ENCODE peak calls at places on chromosomes 11 and 22, in nine cellular contexts. J, I, X, M, C, Y, D, B and A are unnamed samples.

GRCh38 chr11:17600316-17601205 is 53.5 kb downstream of the OTOG start:
- DNase-seq in J (peak), I (no peak), X (no peak), M (no peak), C (no peak), Y (peak), D (peak), B (no peak), A (no peak)

GRCh38 chr11:72972541-72973128 is 158.4 kb downstream of the ATG16L2 start:
- DNase-seq in J (no peak), I (no peak), X (peak), M (peak), C (no peak), Y (no peak), D (no peak), B (no peak), A (no peak)

GRCh38 chr22:20868225-20868944 is 9.6 kb downstream of the SNAP29 start:
- DNase-seq in J (no peak), I (no peak), X (no peak), M (no peak), C (no peak), Y (no peak), D (no peak), B (no peak), A (no peak)

GRCh38 chr22:36068776-36069344 is 40.2 kb upstream of the RBFOX2 start:
- DNase-seq in J (no peak), I (no peak), X (peak), M (no peak), C (no peak), Y (no peak), D (no peak), B (no peak), A (no peak)

GRCh38 chr11:10906521-10906920 is 48.7 kb upstream of the ZBED5 start:
- DNase-seq in J (no peak), I (no peak), X (no peak), M (peak), C (no peak), Y (no peak), D (no peak), B (no peak), A (no peak)

GRCh38 chr11:123173040-123173855 is 21.8 kb downstream of the CLMP start:
- DNase-seq in J (no peak), I (no peak), X (peak), M (peak), C (no peak), Y (no peak), D (no peak), B (no peak), A (no peak)

GRCh38 chr11:26480041-26480440 is 92.0 kb downstream of the MUC15 start:
- DNase-seq in J (no peak), I (no peak), X (no peak), M (no peak), C (no peak), Y (no peak), D (no peak), B (no peak), A (no peak)

GRCh38 chr11:128916037-128916572 is 24.9 kb downstream of the KCNJ5 start:
- DNase-seq in J (no peak), I (no peak), X (no peak), M (no peak), C (peak), Y (no peak), D (no peak), B (no peak), A (no peak)

GRCh38 chr11:126890561-126890960 is 110.0 kb downstream of the KIRREL3 start:
- DNase-seq in J (no peak), I (no peak), X (no peak), M (no peak), C (no peak), Y (no peak), D (no peak), B (no peak), A (no peak)

GRCh38 chr22:30885591-30885990 is 83.0 kb downstream of the MORC2 start:
- DNase-seq in J (no peak), I (no peak), X (no peak), M (no peak), C (peak), Y (peak), D (no peak), B (no peak), A (no peak)

GRCh38 chr11:126268708-126269579 is at the start of the genes FOXRED1 and SRPRA:
- DNase-seq in J (peak), I (peak), X (peak), M (peak), C (peak), Y (peak), D (peak), B (peak), A (peak)

GRCh38 chr22:30681840-30682239 is 12.8 kb upstream of the OSBP2 start:
- DNase-seq in J (no peak), I (no peak), X (no peak), M (no peak), C (no peak), Y (no peak), D (no peak), B (no peak), A (no peak)

GRCh38 chr11:6539748-6540268 is 42.7 kb downstream of the DNHD1 start:
- DNase-seq in J (no peak), I (no peak), X (no peak), M (no peak), C (no peak), Y (no peak), D (no peak), B (no peak), A (no peak)
- TF ChIP-seq CTCF in J (no peak), I (no peak), X (no peak), M (no peak), C (no peak), Y (no peak), D (no peak), B (no peak), A (no peak)

GRCh38 chr11:108790501-108791299 is 125.8 kb downstream of the DDX10 start:
- DNase-seq in J (no peak), I (no peak), X (no peak), M (no peak), C (no peak), Y (no peak), D (no peak), B (no peak), A (no peak)

GRCh38 chr11:108786281-108786990 is 121.6 kb downstream of the DDX10 start:
- DNase-seq in J (no peak), I (no peak), X (peak), M (no peak), C (no peak), Y (no peak), D (no peak), B (no peak), A (no peak)

GRCh38 chr11:108793138-108793537 is 128.3 kb downstream of the DDX10 start:
- DNase-seq in J (no peak), I (no peak), X (no peak), M (no peak), C (no peak), Y (no peak), D (no peak), B (no peak), A (no peak)

GRCh38 chr11:108787105-108787504 is 122.2 kb downstream of the DDX10 start:
- DNase-seq in J (no peak), I (no peak), X (no peak), M (no peak), C (no peak), Y (no peak), D (no peak), B (no peak), A (no peak)

DNA sequence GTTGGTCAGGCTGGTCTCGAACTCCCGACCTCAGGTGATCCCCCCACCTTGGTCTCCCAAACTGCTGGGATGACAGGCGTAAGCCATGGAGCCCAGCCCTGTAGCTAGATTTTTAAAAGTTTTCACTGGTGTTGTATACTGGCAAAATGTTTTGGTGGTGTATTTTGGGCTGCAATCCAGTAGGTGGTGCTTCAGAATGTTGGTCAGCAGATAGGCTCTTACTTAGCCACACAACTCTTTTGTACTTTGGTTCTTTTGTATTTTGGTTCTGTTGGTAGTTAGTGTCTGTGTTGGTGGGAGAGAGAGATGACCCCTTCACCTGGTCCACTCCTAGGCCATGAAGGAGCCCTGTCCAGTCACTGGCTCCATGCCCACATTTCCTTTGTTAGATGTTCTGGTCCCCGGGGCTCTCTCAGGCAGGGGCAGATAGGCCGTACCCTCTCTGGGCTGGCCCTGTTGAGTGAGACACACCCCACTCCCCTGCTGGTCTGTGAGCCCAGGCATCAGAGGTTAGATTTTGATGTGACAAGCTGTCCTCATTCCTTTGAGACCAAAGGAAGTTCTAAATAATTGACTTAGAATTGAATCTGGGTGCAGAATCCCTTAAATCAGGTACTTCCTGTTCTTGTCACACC is 123.8 kb downstream of the DDX10 start:
- DNase-seq in J (no peak), I (no peak), X (peak), M (peak), C (no peak), Y (no peak), D (no peak), B (no peak), A (no peak)
- TF ChIP-seq CTCF in J (no peak), I (no peak), X (peak), M (peak), C (no peak), Y (no peak), D (no peak), B (no peak), A (no peak)

GRCh38 chr22:23521442-23522113 is 58.5 kb downstream of the IGLL1 start:
- DNase-seq in J (peak), I (peak), X (peak), M (peak), C (peak), Y (peak), D (peak), B (peak), A (peak)
- TF ChIP-seq CTCF in J (no peak), I (peak), X (no peak), M (no peak), C (no peak), Y (no peak), D (no peak), B (no peak), A (no peak)

GRCh38 chr22:22717723-22718122 is 73.3 kb downstream of the GGTLC2 start:
- DNase-seq in J (no peak), I (no peak), X (peak), M (no peak), C (no peak), Y (no peak), D (no peak), B (no peak), A (no peak)

GRCh38 chr22:22716136-22716535 is 71.7 kb downstream of the GGTLC2 start:
- DNase-seq in J (no peak), I (no peak), X (no peak), M (no peak), C (no peak), Y (no peak), D (no peak), B (no peak), A (no peak)

GRCh38 chr22:22721681-22722309 is 77.4 kb downstream of the GGTLC2 start:
- DNase-seq in J (no peak), I (no peak), X (peak), M (peak), C (no peak), Y (no peak), D (no peak), B (no peak), A (no peak)

GRCh38 chr22:22720724-22721261 is 76.4 kb downstream of the GGTLC2 start:
- DNase-seq in J (no peak), I (no peak), X (peak), M (peak), C (no peak), Y (no peak), D (peak), B (no peak), A (no peak)

DNA sequence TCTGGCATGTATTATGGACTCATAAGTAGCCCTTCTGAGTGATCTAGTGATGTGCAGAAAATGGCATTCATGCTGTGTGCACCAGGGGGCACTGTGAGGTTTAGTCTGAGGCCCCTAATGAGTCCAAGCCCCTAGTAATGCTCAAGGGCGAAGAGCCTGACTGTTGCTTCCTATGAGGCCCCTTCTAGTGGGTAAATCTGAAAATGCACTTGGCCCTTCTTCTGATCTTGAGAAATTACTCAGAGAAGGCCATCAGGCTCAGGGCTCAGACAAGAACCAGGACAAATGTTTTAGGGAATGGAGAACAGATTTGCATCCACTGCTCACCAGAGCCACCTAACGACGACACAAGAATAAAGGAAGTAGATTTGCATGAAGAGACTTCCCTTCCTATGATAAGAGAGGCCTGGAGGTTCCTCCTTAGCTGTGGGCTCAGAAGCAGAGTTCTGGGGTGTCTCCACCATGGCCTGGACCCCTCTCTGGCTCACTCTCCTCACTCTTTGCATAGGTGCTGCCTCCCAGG is 75.8 kb downstream of the GGTLC2 start:
- DNase-seq in J (no peak), I (no peak), X (peak), M (peak), C (no peak), Y (no peak), D (peak), B (no peak), A (no peak)
- TF ChIP-seq CTCF in J (no peak), I (no peak), X (peak), M (peak), C (peak), Y (no peak), D (peak), B (peak), A (peak)

DNA sequence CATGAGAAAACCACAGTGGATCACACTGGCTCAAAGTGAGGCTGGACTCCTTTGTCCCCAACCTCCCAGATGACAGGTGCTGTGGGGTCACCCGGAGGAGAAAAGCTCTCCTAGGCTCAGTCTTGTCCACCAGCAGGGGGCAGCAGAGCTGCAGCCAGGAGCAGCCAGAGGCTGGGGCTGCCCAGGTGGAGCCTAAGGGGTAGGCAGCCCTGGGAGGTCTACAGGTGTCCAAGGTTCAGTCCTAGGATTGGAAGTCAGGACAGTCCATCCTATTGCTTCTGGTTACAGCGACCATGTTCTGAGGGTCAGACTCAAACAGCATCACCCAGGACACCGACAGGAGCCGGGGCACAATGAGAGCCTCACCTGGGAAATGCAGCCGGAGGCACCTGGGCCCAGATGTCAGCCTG is 77.6 kb upstream of the IGLL5 start:
- DNase-seq in J (peak), I (peak), X (peak), M (peak), C (no peak), Y (no peak), D (peak), B (peak), A (no peak)
- TF ChIP-seq CTCF in J (peak), I (peak), X (peak), M (no peak), C (peak), Y (no peak), D (peak), B (no peak), A (peak)

GRCh38 chr11:32379714-32380113 is 55.6 kb downstream of the WT1 start:
- DNase-seq in J (no peak), I (no peak), X (no peak), M (peak), C (no peak), Y (no peak), D (no peak), B (no peak), A (no peak)

GRCh38 chr11:32374261-32374711 is 61.1 kb downstream of the WT1 start:
- DNase-seq in J (no peak), I (peak), X (peak), M (peak), C (no peak), Y (no peak), D (no peak), B (no peak), A (no peak)
- TF ChIP-seq CTCF in J (no peak), I (peak), X (peak), M (peak), C (peak), Y (no peak), D (no peak), B (no peak), A (no peak)